ENCODE peak calls at places on chromosomes 12 and 14, in eight cellular contexts. X is cardiac muscle cell; T is pancreas; G is CD8-positive, alpha-beta T cell; N is A673; S is dorsolateral prefrontal cortex; J is colonic mucosa; E is thyroid gland. V is an unnamed sample.

GRCh38 chr12:15855646-15856045 is 26.5 kb upstream of the STRAP start:
- DNase-seq in N (no peak), T (no peak), E (no peak), G (no peak), X (peak; percentile 31), S (no peak), J (no peak), V (no peak)

GRCh38 chr14:92651106-92651792 is 97.2 kb downstream of the LGMN start:
- DNase-seq in E (no peak), S (no peak), J (peak; percentile 35), X (peak; percentile 45), N (no peak), G (peak; percentile 56), T (no peak), V (no peak)

GRCh38 chr14:27528328-27528727 is 930.5 kb upstream of the NOVA1 start:
- DNase-seq in E (no peak), T (no peak), G (no peak), S (no peak), N (peak; percentile 52), X (peak; percentile 24), J (no peak), V (no peak)

GRCh38 chr14:83816755-83817154 is 1713.2 kb upstream of the FLRT2 start:
- DNase-seq in X (peak; percentile 46), T (no peak), S (no peak), E (no peak), N (no peak), G (no peak), J (no peak), V (no peak)

GRCh38 chr12:122086641-122087285 is 8.2 kb downstream of the MLXIP start:
- DNase-seq in T (no peak), N (no peak), E (no peak), G (no peak), S (no peak), X (no peak), J (peak; percentile 59), V (no peak)

GRCh38 chr12:80778005-80778541 is 61.4 kb downstream of the MYF5 start:
- DNase-seq in N (peak; percentile 92), S (no peak), E (peak; percentile 85), J (peak; percentile 47), X (peak; percentile 94), G (no peak), T (no peak), V (peak; percentile 82)

GRCh38 chr12:108029081-108029790 is 99.9 kb upstream of the WSCD2 start:
- DNase-seq in J (no peak), T (no peak), G (no peak), E (no peak), N (no peak), X (no peak), S (no peak), V (no peak)

GRCh38 chr12:28222959-28223662 is 32.9 kb downstream of the CCDC91 start:
- DNase-seq in X (no peak), J (no peak), S (no peak), G (no peak), T (no peak), N (no peak), E (no peak), V (no peak)

GRCh38 chr12:11133162-11133561 is 1.3 kb downstream of the TAS2R30 start:
- DNase-seq in X (no peak), N (no peak), E (no peak), G (no peak), T (no peak), S (no peak), J (no peak), V (no peak)

GRCh38 chr12:49922349-49923034 is 18.8 kb upstream of the FAIM2 start:
- DNase-seq in S (no peak), G (no peak), E (no peak), N (no peak), X (no peak), J (no peak), T (no peak), V (no peak)

GRCh38 chr12:51591020-51591901 is at the start of gene SCN8A:
- DNase-seq in T (peak; percentile 66), N (peak; percentile 73), S (peak; percentile 57), X (peak; percentile 34), G (no peak), J (peak; percentile 23), E (peak; percentile 45), V (no peak)

GRCh38 chr14:22920697-22921096 is 1.7 kb upstream of the RBM23 start:
- DNase-seq in N (no peak), E (no peak), T (no peak), X (no peak), S (no peak), G (no peak), J (no peak), V (no peak)
- H3K27ac ChIP-seq in N (no peak overlapping the region), E (no peak overlapping the region), T (no peak overlapping the region), X (peak overlapping the region; percentile 67), S (no peak overlapping the region), G (no peak overlapping the region), J (no peak overlapping the region), V (no peak overlapping the region)

DNA sequence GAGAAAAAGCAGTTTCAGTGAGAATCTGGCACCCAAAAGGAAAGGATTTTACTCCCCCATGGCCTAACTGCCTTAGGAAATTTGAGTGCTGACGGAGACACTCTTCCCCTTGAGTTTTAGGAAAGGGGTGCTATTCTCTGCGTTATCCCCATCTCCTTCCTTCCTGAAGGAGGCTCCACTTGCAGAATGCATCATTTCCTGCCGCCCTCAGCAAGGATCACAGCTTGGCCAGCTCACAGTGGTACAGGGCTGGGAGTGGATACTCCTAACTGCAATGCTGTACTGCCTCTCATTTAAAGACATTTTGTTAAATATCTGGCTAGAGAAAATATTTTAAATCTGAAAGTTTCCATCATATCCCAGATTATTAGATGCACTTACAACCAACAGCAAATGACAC is 33.0 kb downstream of the RDH12 start:
- DNase-seq in J (no peak), G (no peak), T (no peak), N (no peak), S (no peak), E (no peak), X (peak; percentile 41), V (no peak)
- TF ChIP-seq CTCF in J (no peak), G (no peak), T (no peak), N (no peak), S (no peak), E (no peak), X (peak; percentile 23), V (peak; percentile 31)

GRCh38 chr12:47820631-47821345 is 1.1 kb upstream of the HDAC7 start:
- DNase-seq in G (no peak), E (peak; percentile 94), N (peak; percentile 94), J (peak; percentile 69), X (peak; percentile 98), T (peak; percentile 74), S (no peak), V (peak; percentile 88)
- H3K4me3 ChIP-seq in G (peak overlapping the region; percentile 71), E (no peak overlapping the region), N (peak overlapping the region; percentile 70), J (peak overlapping the region; percentile 57), X (peak overlapping the region; percentile 53), T (peak overlapping the region; percentile 67), S (peak overlapping the region; percentile 75), V (peak overlapping the region; percentile 91)

DNA sequence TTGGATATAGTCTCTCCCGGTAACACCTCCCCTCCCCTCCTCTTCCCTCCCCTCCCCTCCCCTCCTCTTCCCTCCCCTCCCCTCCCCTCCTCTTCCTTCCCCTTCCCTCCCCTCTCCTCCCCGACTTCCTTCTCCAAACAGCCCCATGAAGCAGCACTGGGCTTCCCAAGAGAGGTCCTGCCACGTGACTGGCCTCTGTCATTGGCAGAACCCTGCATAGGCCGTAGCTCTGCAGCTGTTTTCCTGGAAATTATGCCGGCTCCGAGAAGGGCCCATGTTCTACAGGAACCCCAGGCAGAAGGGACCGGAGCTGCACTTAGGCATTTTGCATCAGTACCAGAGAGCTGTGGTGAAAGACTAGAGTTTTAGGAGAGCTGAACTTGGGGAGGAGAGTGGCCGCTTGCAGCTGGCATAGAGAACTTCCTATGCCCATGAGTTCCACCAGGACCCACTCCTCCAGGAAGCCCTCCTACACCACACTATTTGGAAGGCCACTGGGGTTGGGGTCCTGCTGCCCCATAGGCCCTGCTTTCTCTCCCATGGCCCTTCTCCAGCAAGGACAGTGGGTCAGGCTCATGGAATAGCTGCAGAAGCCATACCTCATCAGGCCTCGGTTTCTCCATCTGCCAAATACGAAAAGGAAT is 5.1 kb upstream of the TNFAIP2 start:
- DNase-seq in E (peak; percentile 70), N (no peak), J (peak; percentile 62), T (peak; percentile 27), X (peak; percentile 78), S (no peak), G (no peak), V (no peak)
- H3K27ac ChIP-seq in E (peak overlapping the region; percentile 3), N (no peak overlapping the region), J (peak overlapping the region; percentile 53), T (no peak overlapping the region), X (no peak overlapping the region), S (peak overlapping the region; percentile 64), G (no peak overlapping the region), V (no peak overlapping the region)

GRCh38 chr12:25960176-25960575 is 1.7 kb downstream of the RASSF8 start:
- DNase-seq in X (peak; percentile 57), J (no peak), S (no peak), N (peak; percentile 28), E (peak; percentile 8), T (no peak), G (no peak), V (no peak)
- TF ChIP-seq CTCF in X (peak; percentile 32), J (no peak), S (no peak), N (peak; percentile 40), E (no peak), T (no peak), G (no peak), V (peak; percentile 38)

GRCh38 chr14:99838555-99839193 is 45.5 kb downstream of the EML1 start:
- DNase-seq in S (no peak), X (peak; percentile 44), G (no peak), E (no peak), N (peak; percentile 45), T (no peak), J (no peak), V (peak; percentile 51)
- H3K4me3 ChIP-seq in S (no peak overlapping the region), X (no peak overlapping the region), G (no peak overlapping the region), E (no peak overlapping the region), N (no peak overlapping the region), T (peak overlapping the region; percentile 11), J (no peak overlapping the region), V (no peak overlapping the region)